ENCODE peak calls at places on chromosome 3, in five cellular contexts. H is OCI-LY7, G is HCT116, V is neural progenitor cell, Q is MM.1S. O is an unnamed sample.

GRCh38 chr3:183513046-183513706 is 42.3 kb downstream of the KLHL6 start:
- DNase-seq in H (peak), G (no peak), V (no peak), Q (no peak), O (no peak)

GRCh38 chr3:184230603-184231528 is 1.5 kb downstream of the VWA5B2 start:
- DNase-seq in H (no peak), G (no peak), V (peak), Q (no peak), O (peak)

GRCh38 chr3:192422321-192422997 is 304.9 kb downstream of the FGF12 start:
- DNase-seq in H (no peak), G (no peak), V (no peak), Q (no peak), O (peak)

GRCh38 chr3:136350132-136350531 is 100.0 kb downstream of the PCCB start:
- DNase-seq in H (no peak), G (no peak), V (no peak), Q (no peak), O (peak)

GRCh38 chr3:101806491-101806890 is 27.5 kb downstream of the NXPE3 start:
- DNase-seq in H (no peak), G (no peak), V (no peak), Q (no peak), O (peak)

GRCh38 chr3:107429330-107430181 is 52.3 kb downstream of the CCDC54 start:
- DNase-seq in H (peak), G (peak), V (peak), Q (peak), O (peak)

GRCh38 chr3:65318231-65318630 is 630.4 kb upstream of the ADAMTS9 start:
- DNase-seq in H (no peak), G (no peak), V (no peak), Q (no peak), O (peak)

GRCh38 chr3:81339040-81339845 is 422.2 kb downstream of the GBE1 start:
- DNase-seq in H (peak), G (no peak), V (peak), Q (peak), O (peak)

GRCh38 chr3:18683900-18684299 is 258.8 kb upstream of the SATB1 start:
- DNase-seq in H (no peak), G (no peak), V (no peak), Q (no peak), O (no peak)

DNA sequence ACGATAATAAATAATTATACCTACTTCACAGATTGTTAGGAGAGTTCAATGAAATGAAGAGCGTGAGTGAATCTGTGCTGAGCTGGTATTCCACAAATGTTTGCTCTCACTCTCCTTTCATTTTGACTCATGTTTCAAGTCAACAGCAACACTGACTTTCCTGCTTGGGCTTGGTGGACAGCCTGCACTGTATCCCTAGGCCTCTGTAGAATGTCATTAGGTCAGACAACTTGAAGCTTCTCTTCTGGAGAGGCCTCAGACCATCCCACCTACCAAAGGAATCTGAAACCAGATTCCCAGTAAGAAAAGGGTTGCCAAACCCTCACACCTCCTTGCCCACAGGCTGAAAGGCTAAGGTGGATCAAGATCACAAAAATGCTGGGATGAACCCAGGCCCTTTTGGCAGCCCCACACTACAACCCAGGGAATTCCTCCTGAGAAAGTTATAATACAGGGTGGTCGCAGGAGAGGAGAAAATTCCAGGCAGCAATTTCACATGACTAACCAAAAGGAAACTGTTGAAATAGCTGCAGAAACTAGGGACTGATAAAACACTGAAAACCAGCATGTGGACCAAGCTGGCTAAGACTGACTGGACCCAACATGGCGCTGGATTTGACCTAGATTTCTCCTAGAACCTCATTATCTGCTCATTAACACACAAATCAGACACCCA is 56.9 kb upstream of the ZNF148 start:
- DNase-seq in H (no peak), G (no peak), V (no peak), Q (no peak), O (peak)
- TF ChIP-seq EZH2phosphoT487 in H (no peak), G (no peak), V (no peak), Q (no peak), O (no peak)

GRCh38 chr3:157586293-157586692 is 83.1 kb upstream of the VEPH1 start:
- DNase-seq in H (no peak), G (no peak), V (no peak), Q (no peak), O (no peak)

GRCh38 chr3:157582634-157582968 is 79.4 kb upstream of the VEPH1 start:
- DNase-seq in H (no peak), G (no peak), V (no peak), Q (no peak), O (no peak)

GRCh38 chr3:157585386-157585785 is 82.2 kb upstream of the VEPH1 start:
- DNase-seq in H (no peak), G (no peak), V (no peak), Q (no peak), O (no peak)

GRCh38 chr3:157581331-157581730 is 78.1 kb upstream of the VEPH1 start:
- DNase-seq in H (no peak), G (no peak), V (no peak), Q (no peak), O (peak)
- TF ChIP-seq EZH2phosphoT487 in H (no peak), G (no peak), V (no peak), Q (no peak), O (no peak)

GRCh38 chr3:119176778-119177177 is 3.4 kb downstream of the UPK1B start:
- DNase-seq in H (no peak), G (no peak), V (no peak), Q (no peak), O (no peak)

GRCh38 chr3:119170821-119171220 is 2.6 kb upstream of the UPK1B start:
- DNase-seq in H (no peak), G (no peak), V (no peak), Q (no peak), O (peak)

GRCh38 chr3:119173325-119173724 is at the start of gene UPK1B:
- DNase-seq in H (no peak), G (no peak), V (peak), Q (no peak), O (no peak)

GRCh38 chr3:119177321-119177720 is 3.9 kb downstream of the UPK1B start:
- DNase-seq in H (no peak), G (no peak), V (no peak), Q (no peak), O (no peak)

GRCh38 chr3:119175869-119176756 is 2.7 kb downstream of the UPK1B start:
- DNase-seq in H (no peak), G (no peak), V (no peak), Q (no peak), O (peak)
- TF ChIP-seq EZH2phosphoT487 in H (no peak), G (no peak), V (no peak), Q (no peak), O (no peak)

DNA sequence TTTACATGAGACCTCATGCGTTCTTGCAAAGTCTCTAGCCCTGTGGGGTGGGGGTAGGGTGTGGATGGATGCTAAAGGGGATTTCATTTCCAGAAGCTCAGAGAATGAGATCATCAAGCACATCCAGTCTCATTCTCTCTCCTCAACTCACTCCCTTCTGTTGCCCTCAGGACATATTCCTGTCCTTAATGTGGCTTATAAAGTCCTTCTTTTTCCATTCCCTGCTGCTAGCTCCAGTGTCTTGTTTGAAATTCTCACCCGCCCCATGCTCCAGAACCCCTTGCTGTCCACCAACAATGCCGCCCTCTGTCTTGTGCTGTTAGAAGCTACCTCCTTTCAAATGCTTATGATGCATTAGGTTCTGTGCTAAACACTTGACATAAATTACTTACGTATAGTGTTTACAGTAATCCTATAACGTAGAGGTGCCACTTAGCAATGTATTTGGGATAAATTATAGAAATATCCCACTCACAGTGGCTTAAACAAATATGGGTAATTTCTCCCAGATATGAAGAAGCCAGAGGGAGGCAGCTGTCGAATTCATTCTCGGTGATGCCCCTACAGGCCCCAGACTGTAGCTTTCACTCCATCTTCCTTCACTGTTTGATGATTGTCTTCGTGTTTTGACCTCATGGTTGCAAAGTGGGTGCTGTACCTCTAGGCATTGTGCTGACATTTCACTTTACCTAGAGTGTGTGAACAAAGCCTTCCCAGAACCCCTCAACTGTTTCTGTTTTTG is 273.1 kb upstream of the TBL1XR1 start:
- DNase-seq in H (no peak), G (no peak), V (no peak), Q (no peak), O (peak)
- TF ChIP-seq EZH2phosphoT487 in H (no peak), G (no peak), V (no peak), Q (no peak), O (no peak)

DNA sequence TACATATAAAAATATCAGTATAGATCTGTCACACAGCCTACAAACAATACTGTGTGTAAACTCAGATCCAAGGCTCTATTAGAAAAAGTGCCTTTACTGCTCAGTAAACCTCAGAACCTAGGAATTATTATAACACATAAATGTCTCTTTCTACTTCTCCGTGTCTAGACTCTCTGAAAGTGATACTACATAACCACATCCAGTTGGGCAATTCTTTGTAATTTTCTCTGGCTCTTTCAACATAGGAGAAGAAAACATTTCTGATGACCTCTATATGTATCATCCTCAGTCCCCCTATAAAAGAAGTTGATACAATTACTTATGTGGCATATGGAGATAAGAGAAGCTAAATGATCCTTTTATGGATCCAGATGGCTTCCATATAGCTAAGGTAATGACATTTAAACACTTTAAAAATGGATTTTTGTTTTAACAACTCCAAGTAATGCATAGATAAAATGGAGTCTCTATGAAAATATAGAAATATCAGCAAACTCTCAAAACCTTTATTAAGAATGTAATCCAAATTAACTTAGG is 104.5 kb downstream of the LSAMP start:
- DNase-seq in H (no peak), G (no peak), V (no peak), Q (no peak), O (peak)
- TF ChIP-seq EZH2phosphoT487 in H (no peak), G (no peak), V (no peak), Q (no peak), O (no peak)

GRCh38 chr3:124277516-124277890 is 285.6 kb upstream of the ROPN1 start:
- DNase-seq in H (no peak), G (no peak), V (no peak), Q (no peak), O (peak)

GRCh38 chr3:124282751-124283643 is 291.1 kb upstream of the ROPN1 start:
- DNase-seq in H (no peak), G (no peak), V (no peak), Q (no peak), O (peak)

GRCh38 chr3:124283644-124284008 is 291.7 kb upstream of the ROPN1 start:
- DNase-seq in H (no peak), G (no peak), V (no peak), Q (no peak), O (no peak)

GRCh38 chr3:124276863-124277515 is 285.1 kb upstream of the ROPN1 start:
- DNase-seq in H (no peak), G (no peak), V (no peak), Q (no peak), O (no peak)

DNA sequence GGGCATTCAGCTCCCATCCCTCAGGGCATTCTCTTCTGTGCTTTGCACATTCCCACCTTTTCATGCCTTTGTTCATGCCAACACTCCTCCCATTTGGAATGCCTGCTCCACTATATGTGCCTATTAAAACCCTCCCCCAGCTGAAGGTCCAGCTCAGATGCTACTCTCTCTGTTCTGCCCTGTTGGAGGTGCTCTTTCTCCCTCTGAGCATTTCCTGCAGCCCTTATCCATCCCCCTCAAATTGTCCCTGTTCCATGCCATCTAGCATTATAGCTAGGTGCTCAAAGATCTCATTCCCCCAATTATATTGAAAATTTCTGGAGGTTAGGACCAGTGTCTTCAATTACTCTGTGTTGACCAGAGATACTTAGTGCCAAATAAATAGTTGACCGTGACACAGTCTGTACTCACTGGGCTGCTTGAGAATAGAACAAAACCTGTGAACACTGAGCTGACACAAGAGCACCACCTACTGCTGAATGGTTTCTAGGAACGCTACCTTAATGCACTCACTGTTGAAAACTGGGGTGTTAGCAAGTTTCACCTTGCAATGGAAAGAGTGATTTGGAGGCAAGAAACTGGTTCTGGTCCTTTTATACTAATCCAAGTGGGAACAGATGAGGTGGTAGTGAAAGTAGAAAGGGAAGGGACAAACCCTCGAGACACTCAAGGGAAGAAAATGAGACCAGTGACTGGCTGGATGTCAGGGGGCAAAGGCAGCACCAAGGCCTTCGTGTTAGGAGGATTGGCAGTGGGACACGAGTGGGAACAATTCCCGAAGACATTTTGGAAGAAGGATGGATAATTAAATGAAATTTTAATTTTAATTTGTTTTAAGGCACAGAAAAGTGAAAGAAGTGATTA is 289.8 kb upstream of the ROPN1 start:
- DNase-seq in H (peak), G (no peak), V (peak), Q (peak), O (peak)
- TF ChIP-seq EZH2phosphoT487 in H (no peak), G (no peak), V (no peak), Q (no peak), O (no peak)

DNA sequence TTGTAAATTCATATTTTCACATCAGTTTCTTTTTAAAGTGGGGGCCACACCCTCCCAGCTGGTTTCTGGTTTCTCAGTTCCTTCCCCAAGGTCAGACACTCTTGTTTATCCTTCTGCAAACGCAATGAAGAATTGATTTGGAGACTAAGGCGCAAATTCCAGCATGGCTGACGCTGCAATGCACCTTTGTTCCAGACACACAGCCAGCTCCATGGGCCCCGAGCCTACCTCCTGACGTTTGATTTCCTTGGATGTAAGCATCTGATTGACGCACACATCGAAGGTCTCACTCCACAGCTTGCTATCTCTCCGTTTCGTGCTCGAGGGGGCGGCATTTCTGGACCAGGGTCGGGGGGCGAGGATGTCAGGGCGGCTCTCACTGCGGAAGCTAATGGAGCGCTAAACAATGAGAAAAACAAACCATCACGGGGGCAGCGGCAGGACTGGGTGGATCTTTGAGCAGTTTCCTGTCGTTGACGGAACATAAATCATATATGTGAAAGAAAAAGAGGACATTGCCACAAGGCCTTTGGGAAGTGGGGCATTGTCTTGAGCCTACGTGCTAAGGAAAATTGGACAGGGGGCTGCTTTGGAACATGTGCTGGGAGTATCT is 46.9 kb downstream of the ARHGEF3 start:
- DNase-seq in H (peak), G (no peak), V (no peak), Q (peak), O (no peak)
- TF ChIP-seq EZH2phosphoT487 in H (no peak), G (no peak), V (no peak), Q (no peak), O (no peak)

GRCh38 chr3:181630873-181631272 is 80.9 kb upstream of the SOX2 start:
- DNase-seq in H (no peak), G (no peak), V (no peak), Q (no peak), O (no peak)

GRCh38 chr3:181633556-181633955 is 78.2 kb upstream of the SOX2 start:
- DNase-seq in H (no peak), G (no peak), V (no peak), Q (no peak), O (no peak)

GRCh38 chr3:181629029-181629428 is 82.7 kb upstream of the SOX2 start:
- DNase-seq in H (no peak), G (no peak), V (no peak), Q (no peak), O (peak)

GRCh38 chr3:181629701-181630100 is 82.0 kb upstream of the SOX2 start:
- DNase-seq in H (no peak), G (no peak), V (no peak), Q (no peak), O (no peak)

GRCh38 chr3:181631901-181632300 is 79.8 kb upstream of the SOX2 start:
- DNase-seq in H (no peak), G (no peak), V (no peak), Q (no peak), O (no peak)
- TF ChIP-seq EZH2phosphoT487 in H (no peak), G (no peak), V (no peak), Q (no peak), O (no peak)

GRCh38 chr3:16448691-16449090 is 64.8 kb downstream of the RFTN1 start:
- DNase-seq in H (peak), G (peak), V (no peak), Q (no peak), O (peak)
- TF ChIP-seq EZH2phosphoT487 in H (no peak), G (no peak), V (no peak), Q (no peak), O (peak)

GRCh38 chr3:62159693-62160092 is 213.7 kb downstream of the FEZF2 start:
- DNase-seq in H (no peak), G (no peak), V (no peak), Q (no peak), O (peak)
- TF ChIP-seq EZH2phosphoT487 in H (no peak), G (no peak), V (no peak), Q (no peak), O (no peak)